ENCODE peak calls at places on chromosomes 1 and 21, in nine cellular contexts. J is aorta; F is left ventricle myocardium inferior; P is HCT116; K is GM12878; B is astrocyte of the cerebellum; I is endothelial cell of umbilical vein; N is CD8-positive, alpha-beta memory T cell; G is AG04450. O is an unnamed sample.

GRCh38 chr1:164787834-164788231 is 228.8 kb downstream of the PBX1 start:
- DNase-seq in K (no peak), G (no peak), F (no peak), I (no peak), P (no peak), B (no peak), J (no peak), N (no peak), O (no peak)

GRCh38 chr1:36847761-36848160 is 186.6 kb downstream of the GRIK3 start:
- DNase-seq in K (no peak), N (no peak), B (no peak), J (no peak), P (no peak), F (no peak), G (no peak), I (no peak), O (no peak)

GRCh38 chr21:46651121-46651520 is 15.6 kb downstream of the PRMT2 start:
- DNase-seq in K (no peak), P (no peak), I (no peak), J (no peak), F (no peak), B (no peak), N (no peak), G (no peak), O (no peak)

GRCh38 chr1:119091618-119092017 is 48.8 kb downstream of the WARS2 start:
- DNase-seq in I (no peak), F (no peak), K (no peak), B (no peak), P (no peak), J (no peak), N (no peak), G (no peak), O (no peak)

GRCh38 chr1:12615916-12616708 is 1.9 kb downstream of the DHRS3 start:
- DNase-seq in N (no peak), P (no peak), K (no peak), F (peak; percentile 74), G (no peak), B (no peak), J (peak; percentile 92), I (peak; percentile 65), O (peak; percentile 47)

GRCh38 chr1:203081465-203082355 is 4.1 kb downstream of the MYOG start:
- DNase-seq in J (no peak), F (no peak), B (no peak), K (no peak), G (no peak), P (no peak), N (no peak), I (no peak), O (no peak)

GRCh38 chr1:202858789-202859414 is 30.0 kb downstream of the RABIF start:
- DNase-seq in J (no peak), N (no peak), K (no peak), I (no peak), F (peak; percentile 58), G (no peak), B (no peak), P (no peak), O (no peak)

GRCh38 chr1:100322436-100323211 is 29.7 kb upstream of the CDC14A start:
- DNase-seq in P (no peak), K (no peak), I (no peak), F (no peak), B (no peak), G (no peak), J (no peak), N (no peak), O (peak; percentile 25)

GRCh38 chr1:67713071-67713806 is 28.2 kb downstream of the GADD45A start:
- DNase-seq in G (peak; percentile 37), P (peak; percentile 86), B (peak; percentile 81), I (peak; percentile 92), J (no peak), N (no peak), K (no peak), F (no peak), O (no peak)

DNA sequence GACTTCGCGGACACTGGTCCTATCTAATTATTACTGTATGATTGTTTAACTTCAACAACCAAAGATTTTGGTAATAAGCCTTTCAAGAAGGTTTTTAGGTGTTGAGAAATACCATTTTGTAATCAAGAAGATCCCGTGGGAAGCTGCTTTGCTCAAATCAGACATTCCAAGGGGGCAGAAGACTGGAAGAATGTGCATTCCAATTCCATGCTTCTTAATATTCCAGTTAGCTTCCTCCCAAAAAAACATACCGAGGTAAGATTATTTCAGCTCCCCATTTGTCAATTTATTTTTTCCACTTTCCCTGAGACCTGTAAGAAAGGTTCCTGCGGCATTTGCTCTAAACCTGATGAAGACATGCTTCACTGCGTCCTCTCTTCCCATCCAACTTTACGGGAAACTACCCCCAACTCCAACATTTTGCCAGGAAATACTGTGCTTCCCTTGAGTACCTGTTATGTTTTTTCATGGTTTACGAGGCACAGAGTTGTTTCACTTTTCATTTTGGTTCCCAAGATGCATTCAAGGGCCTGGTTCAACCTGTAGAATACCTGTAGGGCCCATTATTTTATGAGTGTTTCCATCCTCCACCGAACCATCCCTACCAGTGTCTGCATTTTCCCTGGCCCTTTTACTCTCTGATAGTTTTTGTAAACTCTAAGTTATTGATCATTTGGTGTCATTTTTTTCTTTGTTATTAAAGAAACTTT is 4.0 kb downstream of the CNN3 start:
- DNase-seq in B (peak; percentile 68), I (no peak), K (no peak), N (no peak), F (no peak), P (no peak), G (no peak), J (no peak), O (no peak)
- H3K4me3 ChIP-seq in B (peak overlapping the region; percentile 96), I (no peak overlapping the region), K (no peak overlapping the region), N (no peak overlapping the region), F (peak overlapping the region; percentile 80), P (no peak overlapping the region), G (peak overlapping the region; percentile 34), J (peak overlapping the region; percentile 39), O (no peak overlapping the region)

GRCh38 chr1:180178511-180179161 is 24.0 kb downstream of the QSOX1 start:
- DNase-seq in N (peak; percentile 44), I (peak; percentile 64), F (peak; percentile 68), J (peak; percentile 89), P (peak; percentile 3), G (no peak), B (peak; percentile 39), K (no peak), O (no peak)
- H3K4me3 ChIP-seq in N (no peak overlapping the region), I (no peak overlapping the region), F (no peak overlapping the region), J (no peak overlapping the region), P (no peak overlapping the region), G (no peak overlapping the region), B (no peak overlapping the region), K (no peak overlapping the region), O (no peak overlapping the region)

GRCh38 chr1:112391603-112391940 is 4.4 kb upstream of the CTTNBP2NL start:
- DNase-seq in J (peak; percentile 74), I (no peak), K (no peak), B (no peak), G (no peak), N (no peak), F (no peak), P (no peak), O (no peak)
- H3K4me3 ChIP-seq in J (no peak overlapping the region), I (peak overlapping the region; percentile 6), K (peak overlapping the region; percentile 79), B (peak overlapping the region; percentile 32), G (no peak overlapping the region), N (no peak overlapping the region), F (peak overlapping the region; percentile 91), P (peak overlapping the region; percentile 51), O (no peak overlapping the region)

DNA sequence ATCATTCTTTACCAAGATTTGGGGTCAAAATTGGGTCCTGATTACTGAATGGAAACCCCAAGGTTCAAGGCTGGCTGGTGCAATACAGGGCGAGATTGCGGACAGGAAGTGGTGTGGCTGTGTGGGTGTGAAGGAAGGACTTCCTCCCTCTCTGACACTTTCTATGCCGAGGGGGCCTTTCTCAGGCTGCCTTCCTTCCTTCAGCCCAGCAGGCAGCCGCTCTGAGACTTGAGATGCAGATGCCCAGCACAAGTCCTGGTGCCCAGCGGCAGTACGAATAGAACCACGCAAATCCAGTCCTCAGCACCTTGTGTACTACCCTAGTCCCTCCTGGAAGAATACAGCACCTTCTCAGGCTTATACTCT is 16.3 kb downstream of the BATF3 start:
- DNase-seq in I (no peak), P (no peak), F (peak; percentile 33), N (peak; percentile 23), J (no peak), G (no peak), B (no peak), K (peak; percentile 81), O (no peak)
- H3K4me3 ChIP-seq in I (no peak overlapping the region), P (no peak overlapping the region), F (no peak overlapping the region), N (no peak overlapping the region), J (no peak overlapping the region), G (no peak overlapping the region), B (no peak overlapping the region), K (peak overlapping the region; percentile 33), O (no peak overlapping the region)

DNA sequence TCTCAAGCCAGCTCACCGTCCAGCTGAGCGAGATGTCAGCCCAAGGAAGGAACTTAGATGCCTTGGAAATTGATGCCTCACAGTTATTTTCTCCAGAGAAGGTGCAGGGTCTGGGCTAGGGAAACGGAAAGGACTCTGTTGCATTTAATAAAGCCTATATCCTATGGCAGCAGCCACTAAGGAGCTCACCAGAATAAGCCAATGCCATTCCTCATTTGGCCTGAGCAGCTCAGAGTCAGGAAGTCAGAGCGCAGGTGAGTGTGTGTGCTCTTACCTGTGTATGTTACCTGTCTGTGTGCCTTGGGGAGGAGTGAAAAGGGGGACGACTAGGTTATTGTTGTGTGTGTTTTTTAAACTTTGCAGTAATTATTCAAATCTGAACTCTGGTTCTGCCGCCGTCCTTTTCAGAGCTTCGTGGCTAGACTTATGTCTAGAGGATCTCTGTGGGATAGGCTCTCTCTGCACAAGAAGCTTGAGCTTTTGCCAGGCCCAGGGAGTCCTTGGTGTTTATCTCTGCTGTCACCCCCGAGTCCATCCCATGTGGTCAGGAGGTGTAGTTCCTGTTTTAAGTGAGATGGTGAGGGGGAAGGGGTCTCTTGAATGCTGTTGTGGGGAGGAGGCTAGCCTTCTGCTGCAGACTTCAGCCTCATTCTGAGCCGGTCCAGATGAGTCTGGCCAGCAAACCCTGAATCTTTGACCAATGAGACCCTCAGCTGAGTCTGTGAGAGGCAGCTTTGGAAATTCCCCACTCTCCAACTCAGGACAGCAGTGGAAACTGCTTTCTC is 2.4 kb downstream of the TMCC2 start:
- DNase-seq in G (no peak), K (no peak), F (no peak), N (no peak), I (no peak), J (no peak), B (no peak), P (no peak), O (no peak)
- H3K4me3 ChIP-seq in G (peak overlapping the region; percentile 27), K (no peak overlapping the region), F (peak overlapping the region; percentile 77), N (no peak overlapping the region), I (no peak overlapping the region), J (no peak overlapping the region), B (no peak overlapping the region), P (no peak overlapping the region), O (no peak overlapping the region)

GRCh38 chr1:107842241-107842640 is 122.7 kb downstream of the VAV3 start:
- DNase-seq in N (peak; percentile 5), G (no peak), I (no peak), P (no peak), J (no peak), K (no peak), F (no peak), B (no peak), O (no peak)

GRCh38 chr1:107840746-107841145 is 124.2 kb downstream of the VAV3 start:
- DNase-seq in I (no peak), K (no peak), F (no peak), B (no peak), G (no peak), N (peak; percentile 34), J (no peak), P (no peak), O (no peak)

DNA sequence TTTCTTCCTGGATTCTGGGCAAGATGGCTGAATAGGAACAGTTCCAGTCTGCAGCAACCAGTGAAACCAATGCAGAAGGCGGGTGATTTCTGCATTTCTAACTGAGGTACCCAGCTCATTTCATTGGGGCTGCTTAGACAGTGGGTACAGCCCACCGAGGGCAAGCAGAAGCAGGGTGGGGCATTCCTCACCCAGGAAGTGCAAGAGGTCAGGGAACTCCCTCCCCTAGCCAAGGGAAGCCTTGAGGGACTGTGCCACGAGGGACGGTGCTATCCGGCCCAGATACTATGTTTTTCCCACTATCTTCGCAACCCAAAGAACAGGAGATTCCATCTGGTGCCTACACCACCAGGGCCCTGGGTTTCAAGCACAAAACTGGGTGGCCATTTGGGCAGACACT is 121.0 kb downstream of the VAV3 start:
- DNase-seq in G (no peak), P (no peak), J (no peak), K (no peak), I (no peak), B (no peak), F (no peak), N (no peak), O (no peak)
- H3K4me3 ChIP-seq in G (no peak overlapping the region), P (no peak overlapping the region), J (no peak overlapping the region), K (no peak overlapping the region), I (no peak overlapping the region), B (no peak overlapping the region), F (no peak overlapping the region), N (peak overlapping the region; percentile 46), O (no peak overlapping the region)